ENCODE peak calls at places on chromosomes 13 and 19, in five cellular contexts. One of them, this sample, is unnamed.

GRCh38 chr19:19822148-19822429 is 539 bp upstream of the ZNF506 start:
- DNase-seq in mucosa of descending colon: no peak
- DNase-seq in dorsolateral prefrontal cortex: no peak
- DNase-seq in AG10803: peak
- DNase-seq in right lobe of liver: no peak
- DNase-seq in this sample: no peak

GRCh38 chr13:75480691-75481175 is 1.2 kb downstream of the TBC1D4 start:
- DNase-seq in mucosa of descending colon: peak
- DNase-seq in dorsolateral prefrontal cortex: no peak
- DNase-seq in AG10803: peak
- DNase-seq in right lobe of liver: peak
- DNase-seq in this sample: peak

GRCh38 chr13:112679932-112680677 is 9.7 kb upstream of the ATP11A start:
- DNase-seq in mucosa of descending colon: no peak
- DNase-seq in dorsolateral prefrontal cortex: no peak
- DNase-seq in AG10803: no peak
- DNase-seq in right lobe of liver: no peak
- DNase-seq in this sample: no peak

GRCh38 chr13:50708461-50708860 is 135.0 kb downstream of the DLEU7 start:
- DNase-seq in mucosa of descending colon: no peak
- DNase-seq in dorsolateral prefrontal cortex: no peak
- DNase-seq in AG10803: no peak
- DNase-seq in right lobe of liver: no peak
- DNase-seq in this sample: no peak

GRCh38 chr13:89486065-89486464 is 1814.9 kb downstream of the SLITRK5 start:
- DNase-seq in mucosa of descending colon: no peak
- DNase-seq in dorsolateral prefrontal cortex: no peak
- DNase-seq in AG10803: no peak
- DNase-seq in right lobe of liver: no peak
- DNase-seq in this sample: no peak

GRCh38 chr13:112572408-112572807 is 15.5 kb downstream of the TUBGCP3 start:
- DNase-seq in mucosa of descending colon: no peak
- DNase-seq in dorsolateral prefrontal cortex: no peak
- DNase-seq in AG10803: no peak
- DNase-seq in right lobe of liver: no peak
- DNase-seq in this sample: no peak

GRCh38 chr13:114261328-114261965 is 20.0 kb upstream of the UPF3A start:
- DNase-seq in mucosa of descending colon: no peak
- DNase-seq in dorsolateral prefrontal cortex: no peak
- DNase-seq in AG10803: no peak
- DNase-seq in right lobe of liver: no peak
- DNase-seq in this sample: no peak

GRCh38 chr19:51699170-51699569 is 6.0 kb downstream of the SPACA6 start:
- DNase-seq in mucosa of descending colon: no peak
- DNase-seq in dorsolateral prefrontal cortex: no peak
- DNase-seq in AG10803: no peak
- DNase-seq in right lobe of liver: no peak
- DNase-seq in this sample: no peak

GRCh38 chr19:290539-291521 is at the start of gene PLPP2:
- DNase-seq in mucosa of descending colon: peak
- DNase-seq in dorsolateral prefrontal cortex: peak
- DNase-seq in AG10803: no peak
- DNase-seq in right lobe of liver: peak
- DNase-seq in this sample: peak

GRCh38 chr19:46373573-46374359 is 26.9 kb downstream of the PPP5C start:
- DNase-seq in mucosa of descending colon: peak
- DNase-seq in dorsolateral prefrontal cortex: peak
- DNase-seq in AG10803: peak
- DNase-seq in right lobe of liver: peak
- DNase-seq in this sample: peak

GRCh38 chr13:111898956-111899713 is 167.8 kb upstream of the SOX1 start:
- DNase-seq in mucosa of descending colon: no peak
- DNase-seq in dorsolateral prefrontal cortex: peak
- DNase-seq in AG10803: no peak
- DNase-seq in right lobe of liver: no peak
- DNase-seq in this sample: no peak

GRCh38 chr19:4692275-4693077 is 22.3 kb upstream of the MYDGF start:
- DNase-seq in mucosa of descending colon: no peak
- DNase-seq in dorsolateral prefrontal cortex: no peak
- DNase-seq in AG10803: no peak
- DNase-seq in right lobe of liver: no peak
- DNase-seq in this sample: no peak

GRCh38 chr19:56089344-56089743 is 31.8 kb downstream of the ZNF787 start:
- DNase-seq in mucosa of descending colon: no peak
- DNase-seq in dorsolateral prefrontal cortex: no peak
- DNase-seq in AG10803: no peak
- DNase-seq in right lobe of liver: no peak
- DNase-seq in this sample: no peak

GRCh38 chr13:46663216-46663615 is 110.2 kb downstream of the LRCH1 start:
- DNase-seq in mucosa of descending colon: no peak
- DNase-seq in dorsolateral prefrontal cortex: no peak
- DNase-seq in AG10803: no peak
- DNase-seq in right lobe of liver: no peak
- DNase-seq in this sample: no peak

GRCh38 chr19:45276284-45276687 is 25.2 kb downstream of the MARK4 start:
- DNase-seq in mucosa of descending colon: no peak
- DNase-seq in dorsolateral prefrontal cortex: no peak
- DNase-seq in AG10803: no peak
- DNase-seq in right lobe of liver: no peak
- DNase-seq in this sample: peak
- TF ChIP-seq CTCF in mucosa of descending colon: no peak
- TF ChIP-seq CTCF in dorsolateral prefrontal cortex: no peak
- TF ChIP-seq CTCF in AG10803: no peak
- TF ChIP-seq CTCF in right lobe of liver: no peak
- TF ChIP-seq CTCF in this sample: no peak

GRCh38 chr13:99991013-99991805 is 9.6 kb downstream of the ZIC2 start:
- DNase-seq in mucosa of descending colon: no peak
- DNase-seq in dorsolateral prefrontal cortex: no peak
- DNase-seq in AG10803: no peak
- DNase-seq in right lobe of liver: no peak
- DNase-seq in this sample: no peak
- TF ChIP-seq CTCF in mucosa of descending colon: no peak
- TF ChIP-seq CTCF in dorsolateral prefrontal cortex: no peak
- TF ChIP-seq CTCF in AG10803: no peak
- TF ChIP-seq CTCF in right lobe of liver: no peak
- TF ChIP-seq CTCF in this sample: no peak

GRCh38 chr13:95295026-95295425 is 6.2 kb downstream of the ABCC4 start:
- DNase-seq in mucosa of descending colon: no peak
- DNase-seq in dorsolateral prefrontal cortex: no peak
- DNase-seq in AG10803: peak
- DNase-seq in right lobe of liver: no peak
- DNase-seq in this sample: peak
- TF ChIP-seq CTCF in mucosa of descending colon: no peak
- TF ChIP-seq CTCF in dorsolateral prefrontal cortex: no peak
- TF ChIP-seq CTCF in AG10803: no peak
- TF ChIP-seq CTCF in right lobe of liver: no peak
- TF ChIP-seq CTCF in this sample: no peak

GRCh38 chr13:32259116-32259515 is 56.0 kb downstream of the ZAR1L start:
- DNase-seq in mucosa of descending colon: no peak
- DNase-seq in dorsolateral prefrontal cortex: no peak
- DNase-seq in AG10803: no peak
- DNase-seq in right lobe of liver: no peak
- DNase-seq in this sample: no peak
- TF ChIP-seq CTCF in mucosa of descending colon: no peak
- TF ChIP-seq CTCF in dorsolateral prefrontal cortex: peak
- TF ChIP-seq CTCF in AG10803: no peak
- TF ChIP-seq CTCF in right lobe of liver: peak
- TF ChIP-seq CTCF in this sample: peak

DNA sequence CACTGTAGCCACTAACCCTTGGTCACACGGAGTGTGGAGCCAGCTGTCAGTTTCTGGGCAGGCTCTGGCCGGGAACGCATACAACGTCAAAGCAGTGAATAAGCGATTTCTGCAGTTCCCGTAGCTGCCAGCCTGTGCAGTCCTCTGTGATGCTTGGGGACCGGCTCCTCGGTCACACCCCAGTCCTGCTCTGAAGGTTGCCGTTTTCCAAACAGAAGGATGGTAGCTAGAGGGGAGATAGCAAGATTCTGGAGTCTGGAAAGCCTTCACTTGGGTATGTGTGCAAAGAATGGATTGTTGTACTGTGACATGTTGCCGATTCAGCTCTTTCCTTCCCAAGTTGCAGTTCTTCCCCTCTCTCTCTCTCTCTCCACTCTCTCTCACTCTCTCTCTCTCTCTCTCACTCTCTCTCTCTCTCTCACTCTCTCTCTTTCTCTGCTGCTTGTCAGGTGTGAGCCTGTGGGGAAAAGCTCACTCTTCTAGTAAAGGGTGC is 38.7 kb upstream of the C1QTNF9 start:
- DNase-seq in mucosa of descending colon: peak
- DNase-seq in dorsolateral prefrontal cortex: peak
- DNase-seq in AG10803: peak
- DNase-seq in right lobe of liver: peak
- DNase-seq in this sample: peak
- TF ChIP-seq CTCF in mucosa of descending colon: no peak
- TF ChIP-seq CTCF in dorsolateral prefrontal cortex: peak
- TF ChIP-seq CTCF in AG10803: peak
- TF ChIP-seq CTCF in right lobe of liver: no peak
- TF ChIP-seq CTCF in this sample: no peak